ENCODE peak calls at places on chromosome 9, in nine cellular contexts. X is left ventricle myocardium inferior; O is HCT116; L is CD4-positive, alpha-beta T cell; G is GM23248; D is pancreas; R is aorta; M is left lung; V is WERI-Rb-1. P is an unnamed sample. For H3K27me3, the result is how much of the 10 kb centered on the place peaks cover.

GRCh38 chr9:14529047-14529446 is 164.2 kb downstream of the ZDHHC21 start:
- DNase-seq in X (no peak), O (no peak), L (no peak), G (no peak), D (no peak), R (no peak), M (no peak), V (no peak), P (no peak)

GRCh38 chr9:137989999-137990715 is 112.6 kb downstream of the CACNA1B start:
- DNase-seq in X (no peak), O (no peak), L (no peak), G (no peak), D (no peak), R (peak), M (no peak), V (no peak), P (no peak)

GRCh38 chr9:126611592-126612328 is 2.0 kb upstream of the LMX1B start:
- DNase-seq in X (peak), O (peak), L (peak), G (peak), D (peak), R (peak), M (peak), V (peak), P (peak)

GRCh38 chr9:15333376-15333881 is 26.4 kb upstream of the TTC39B start:
- DNase-seq in X (no peak), O (no peak), L (no peak), G (no peak), D (no peak), R (no peak), M (no peak), V (no peak), P (no peak)

GRCh38 chr9:73824671-73825070 is 672.5 kb upstream of the RORB start:
- DNase-seq in X (no peak), O (no peak), L (no peak), G (no peak), D (no peak), R (no peak), M (no peak), V (no peak), P (no peak)

GRCh38 chr9:71767421-71768321 is 642 bp downstream of the CEMIP2 start:
- DNase-seq in X (peak), O (no peak), L (no peak), G (peak), D (peak), R (peak), M (peak), V (peak), P (no peak)

GRCh38 chr9:69086769-69087168 is 51.2 kb downstream of the FXN start:
- DNase-seq in X (no peak), O (no peak), L (no peak), G (no peak), D (no peak), R (no peak), M (no peak), V (no peak), P (no peak)

GRCh38 chr9:35191105-35191504 is 29.3 kb downstream of the UNC13B start:
- DNase-seq in X (no peak), O (no peak), L (no peak), G (no peak), D (no peak), R (no peak), M (no peak), V (no peak), P (no peak)

GRCh38 chr9:137919649-137920101 is 42.1 kb downstream of the CACNA1B start:
- DNase-seq in X (no peak), O (no peak), L (no peak), G (no peak), D (no peak), R (no peak), M (no peak), V (peak), P (no peak)

GRCh38 chr9:76943071-76943470 is 37.2 kb upstream of the PRUNE2 start:
- DNase-seq in X (no peak), O (no peak), L (no peak), G (no peak), D (no peak), R (no peak), M (no peak), V (no peak), P (no peak)

GRCh38 chr9:125461501-125462190 is 200.0 kb downstream of the GAPVD1 start:
- DNase-seq in X (no peak), O (no peak), L (no peak), G (no peak), D (no peak), R (no peak), M (no peak), V (no peak), P (no peak)

GRCh38 chr9:119289740-119290139 is 79.5 kb downstream of the BRINP1 start:
- DNase-seq in X (no peak), O (no peak), L (no peak), G (peak), D (peak), R (no peak), M (no peak), V (peak), P (peak)

GRCh38 chr9:79745752-79746336 is 174.1 kb downstream of the TLE4 start:
- DNase-seq in X (no peak), O (no peak), L (no peak), G (no peak), D (no peak), R (no peak), M (no peak), V (no peak), P (no peak)

GRCh38 chr9:124441291-124441690 is 9.0 kb upstream of the ADGRD2 start:
- DNase-seq in X (no peak), O (no peak), L (no peak), G (no peak), D (no peak), R (no peak), M (peak), V (no peak), P (no peak)

GRCh38 chr9:113906411-113907110 is 30.5 kb downstream of the ZNF618 start:
- DNase-seq in X (no peak), O (no peak), L (no peak), G (peak), D (no peak), R (no peak), M (no peak), V (no peak), P (no peak)

GRCh38 chr9:109319072-109319630 is 1.7 kb downstream of the EPB41L4B start:
- DNase-seq in X (no peak), O (no peak), L (no peak), G (no peak), D (peak), R (no peak), M (peak), V (peak), P (no peak)

GRCh38 chr9:96875460-96876142 is 21.3 kb upstream of the ZNF782 start:
- DNase-seq in X (peak), O (peak), L (no peak), G (peak), D (peak), R (no peak), M (peak), V (peak), P (peak)

GRCh38 chr9:111559000-111559610 is 34.1 kb downstream of the ZNF483 start:
- DNase-seq in X (no peak), O (no peak), L (no peak), G (peak), D (no peak), R (no peak), M (no peak), V (no peak), P (no peak)

GRCh38 chr9:128053560-128053959 is 13.6 kb downstream of the NAIF1 start:
- DNase-seq in X (no peak), O (no peak), L (no peak), G (no peak), D (no peak), R (no peak), M (no peak), V (no peak), P (peak)

GRCh38 chr9:70262948-70263347 is 4.2 kb downstream of the SMC5 start:
- DNase-seq in X (no peak), O (no peak), L (no peak), G (no peak), D (no peak), R (no peak), M (no peak), V (no peak), P (no peak)

GRCh38 chr9:83403864-83404263 is 134.3 kb downstream of the FRMD3 start:
- DNase-seq in X (no peak), O (no peak), L (no peak), G (peak), D (no peak), R (no peak), M (no peak), V (no peak), P (no peak)

GRCh38 chr9:98482248-98482647 is 226.5 kb downstream of the GABBR2 start:
- DNase-seq in X (no peak), O (no peak), L (no peak), G (peak), D (no peak), R (no peak), M (no peak), V (no peak), P (no peak)

GRCh38 chr9:116081437-116082110 is 72.0 kb upstream of the PAPPA start:
- DNase-seq in X (no peak), O (no peak), L (no peak), G (no peak), D (no peak), R (no peak), M (no peak), V (no peak), P (no peak)

GRCh38 chr9:124594673-124595072 is 87.5 kb upstream of the NR5A1 start:
- DNase-seq in X (no peak), O (no peak), L (no peak), G (no peak), D (no peak), R (no peak), M (no peak), V (no peak), P (no peak)

GRCh38 chr9:112332977-112333638 is at the start of gene PTBP3:
- DNase-seq in X (peak), O (no peak), L (peak), G (peak), D (peak), R (peak), M (peak), V (peak), P (peak)

GRCh38 chr9:108665856-108666784 is 189.7 kb downstream of the ACTL7B start:
- DNase-seq in X (no peak), O (no peak), L (no peak), G (peak), D (no peak), R (no peak), M (no peak), V (no peak), P (no peak)

GRCh38 chr9:77999231-77999631 is 32.4 kb downstream of the GNAQ start:
- DNase-seq in X (no peak), O (no peak), L (no peak), G (peak), D (no peak), R (no peak), M (no peak), V (no peak), P (no peak)

GRCh38 chr9:107999011-107999410 is 509.4 kb upstream of the KLF4 start:
- DNase-seq in X (no peak), O (peak), L (no peak), G (no peak), D (no peak), R (no peak), M (no peak), V (no peak), P (no peak)

GRCh38 chr9:131475956-131476776 is 26.6 kb upstream of the POMT1 start:
- DNase-seq in X (no peak), O (no peak), L (no peak), G (peak), D (no peak), R (no peak), M (peak), V (peak), P (no peak)

GRCh38 chr9:109115931-109116541 is 3.7 kb downstream of the TMEM245 start:
- DNase-seq in X (peak), O (no peak), L (no peak), G (no peak), D (no peak), R (no peak), M (no peak), V (no peak), P (no peak)

GRCh38 chr9:23730364-23730763 is 95.7 kb downstream of the ELAVL2 start:
- DNase-seq in X (no peak), O (no peak), L (no peak), G (no peak), D (no peak), R (no peak), M (no peak), V (no peak), P (no peak)

GRCh38 chr9:23731373-23731772 is 94.7 kb downstream of the ELAVL2 start:
- DNase-seq in X (no peak), O (no peak), L (no peak), G (no peak), D (no peak), R (no peak), M (no peak), V (no peak), P (no peak)

GRCh38 chr9:23728736-23729135 is 97.3 kb downstream of the ELAVL2 start:
- DNase-seq in X (no peak), O (no peak), L (no peak), G (no peak), D (no peak), R (no peak), M (no peak), V (no peak), P (no peak)

GRCh38 chr9:23736293-23736692 is 89.7 kb downstream of the ELAVL2 start:
- DNase-seq in X (no peak), O (no peak), L (no peak), G (no peak), D (no peak), R (no peak), M (no peak), V (no peak), P (no peak)

GRCh38 chr9:23733495-23734078 is 92.5 kb downstream of the ELAVL2 start:
- DNase-seq in X (no peak), O (no peak), L (no peak), G (no peak), D (no peak), R (no peak), M (no peak), V (no peak), P (no peak)
- H3K27me3 ChIP-seq in X (under half), O (under half), L (under half), G (under half), D (under half), R (under half), M (under half), V (under half), P (under half)

DNA sequence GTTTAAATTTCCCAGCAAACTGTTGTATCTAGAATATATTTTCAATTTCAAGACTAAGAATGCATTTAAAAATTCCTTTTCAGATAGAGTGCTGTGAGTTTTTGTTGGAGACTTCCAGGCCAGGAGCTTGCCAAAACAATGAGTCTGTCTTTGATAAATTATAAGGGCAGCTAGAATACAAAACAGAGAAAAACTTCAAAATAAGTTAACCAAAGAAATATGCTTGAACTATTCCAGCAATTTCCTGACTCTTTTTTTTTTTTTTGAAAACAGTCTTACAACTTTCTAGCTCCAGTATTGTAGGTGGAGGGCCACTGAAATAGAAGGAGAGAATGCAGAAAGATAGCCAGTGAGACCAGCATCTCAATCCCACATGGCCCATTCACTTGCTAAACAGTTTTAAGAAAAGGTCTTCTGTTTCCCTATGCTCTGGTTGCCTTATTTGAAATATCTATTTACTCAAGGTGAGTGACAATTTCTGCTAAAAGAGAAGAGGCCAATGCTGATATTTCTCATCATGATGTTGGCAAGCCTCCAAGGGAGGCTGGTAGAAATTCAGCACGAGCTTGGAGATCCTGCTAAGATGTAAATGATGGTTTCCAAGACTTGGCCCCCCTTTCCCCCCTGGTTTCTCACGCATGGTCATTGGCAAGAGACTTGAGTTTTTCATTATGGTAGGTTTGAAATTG is 103.2 kb downstream of the USP20 start:
- DNase-seq in X (no peak), O (no peak), L (no peak), G (peak), D (no peak), R (no peak), M (no peak), V (no peak), P (no peak)
- H3K27ac ChIP-seq in X (peak), O (no peak), L (no peak), G (peak), D (no peak), R (peak), M (peak), V (no peak), P (peak)

DNA sequence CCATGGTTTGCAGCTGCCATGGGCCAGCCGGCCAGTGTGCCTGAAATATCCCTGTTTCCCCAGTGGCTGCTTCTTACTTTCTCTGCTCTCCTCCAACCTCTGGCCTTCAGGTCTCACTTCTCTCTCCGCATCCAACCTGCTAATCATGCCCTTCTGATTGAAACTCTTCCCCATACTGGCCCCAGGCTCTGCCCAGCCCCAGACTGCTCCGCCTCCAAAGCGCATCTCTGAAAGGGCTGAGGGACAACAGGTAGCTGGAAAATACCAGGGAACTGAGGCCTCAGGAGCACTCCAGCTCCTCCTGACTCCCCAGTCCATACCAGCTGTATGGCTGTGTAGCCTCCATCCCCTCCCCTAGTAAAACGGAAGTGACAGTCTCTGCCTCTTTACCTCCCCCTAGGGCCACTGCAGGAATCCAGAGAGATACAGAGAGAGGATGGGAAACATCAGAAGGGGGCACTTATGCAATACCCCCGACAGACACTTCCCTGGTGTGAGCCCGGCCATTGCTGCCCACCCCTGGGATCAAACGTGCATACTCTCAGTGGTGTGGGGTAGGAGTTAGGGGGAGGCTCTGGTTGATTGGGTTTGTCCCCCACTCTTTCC is 34.2 kb downstream of the PAX5 start:
- DNase-seq in X (no peak), O (no peak), L (no peak), G (no peak), D (no peak), R (no peak), M (no peak), V (no peak), P (no peak)
- H3K27me3 ChIP-seq in X (half or more), O (under half), L (under half), G (half or more), D (under half), R (under half), M (under half), V (under half), P (under half)

GRCh38 chr9:120787906-120788305 is 5.3 kb downstream of the FBXW2 start:
- DNase-seq in X (no peak), O (no peak), L (no peak), G (no peak), D (no peak), R (no peak), M (no peak), V (no peak), P (no peak)
- H3K27ac ChIP-seq in X (no peak), O (no peak), L (no peak), G (no peak), D (no peak), R (no peak), M (peak), V (no peak), P (peak)

GRCh38 chr9:38145526-38146053 is 76.6 kb upstream of the SHB start:
- DNase-seq in X (no peak), O (no peak), L (no peak), G (no peak), D (no peak), R (no peak), M (no peak), V (no peak), P (no peak)

GRCh38 chr9:38144421-38144820 is 75.4 kb upstream of the SHB start:
- DNase-seq in X (no peak), O (no peak), L (no peak), G (peak), D (no peak), R (no peak), M (no peak), V (no peak), P (no peak)

GRCh38 chr9:38138276-38138675 is 69.2 kb upstream of the SHB start:
- DNase-seq in X (no peak), O (no peak), L (no peak), G (no peak), D (no peak), R (no peak), M (no peak), V (no peak), P (no peak)

GRCh38 chr9:38142201-38142600 is 73.2 kb upstream of the SHB start:
- DNase-seq in X (no peak), O (no peak), L (no peak), G (peak), D (no peak), R (no peak), M (no peak), V (peak), P (no peak)

GRCh38 chr9:38141751-38142150 is 72.7 kb upstream of the SHB start:
- DNase-seq in X (no peak), O (no peak), L (no peak), G (peak), D (no peak), R (no peak), M (no peak), V (no peak), P (no peak)
- H3K27me3 ChIP-seq in X (half or more), O (under half), L (under half), G (under half), D (under half), R (under half), M (under half), V (under half), P (under half)

GRCh38 chr9:134388289-134388808 is 62.1 kb downstream of the RXRA start:
- DNase-seq in X (no peak), O (no peak), L (no peak), G (no peak), D (no peak), R (no peak), M (no peak), V (no peak), P (no peak)

GRCh38 chr9:134390537-134390936 is 64.3 kb downstream of the RXRA start:
- DNase-seq in X (no peak), O (no peak), L (peak), G (no peak), D (no peak), R (no peak), M (no peak), V (no peak), P (no peak)

GRCh38 chr9:134388976-134389375 is 62.7 kb downstream of the RXRA start:
- DNase-seq in X (no peak), O (no peak), L (no peak), G (no peak), D (no peak), R (no peak), M (no peak), V (no peak), P (no peak)

GRCh38 chr9:134390947-134391318 is 64.7 kb downstream of the RXRA start:
- DNase-seq in X (no peak), O (no peak), L (no peak), G (no peak), D (no peak), R (no peak), M (no peak), V (no peak), P (no peak)

GRCh38 chr9:134389659-134390058 is 63.4 kb downstream of the RXRA start:
- DNase-seq in X (no peak), O (no peak), L (no peak), G (no peak), D (no peak), R (no peak), M (no peak), V (no peak), P (no peak)
- H3K27ac ChIP-seq in X (peak), O (no peak), L (no peak), G (no peak), D (no peak), R (no peak), M (no peak), V (no peak), P (no peak)

GRCh38 chr9:132488611-132489010 is 78.6 kb downstream of the CFAP77 start:
- DNase-seq in X (no peak), O (no peak), L (no peak), G (no peak), D (no peak), R (no peak), M (no peak), V (no peak), P (no peak)
- H3K27me3 ChIP-seq in X (half or more), O (under half), L (under half), G (under half), D (under half), R (under half), M (under half), V (under half), P (under half)